ENCODE peak calls at places on chromosomes 11 and 22, in six cellular contexts. Y, C, J, U, Z and K are unnamed samples.

GRCh38 chr22:29309332-29310064 is 3.0 kb downstream of the GAS2L1 start:
- DNase-seq in Y (no peak), C (peak; percentile 91), J (no peak), U (no peak), Z (no peak), K (no peak)

GRCh38 chr11:119417726-119418540 is 5.0 kb downstream of the THY1 start:
- DNase-seq in Y (no peak), C (peak; percentile 85), J (no peak), U (no peak), Z (no peak), K (peak; percentile 47)

GRCh38 chr22:38298312-38299000 is 18.8 kb downstream of the CSNK1E start:
- DNase-seq in Y (peak; percentile 70), C (no peak), J (no peak), U (no peak), Z (no peak), K (peak; percentile 100)

GRCh38 chr11:62957147-62957546 is 27.6 kb downstream of the SLC22A6 start:
- DNase-seq in Y (no peak), C (peak; percentile 1), J (no peak), U (no peak), Z (no peak), K (no peak)

GRCh38 chr11:33259869-33260268 is 2.7 kb downstream of the HIPK3 start:
- DNase-seq in Y (no peak), C (no peak), J (no peak), U (no peak), Z (no peak), K (no peak)

GRCh38 chr11:10694481-10695239 is 1.1 kb upstream of the IRAG1 start:
- DNase-seq in Y (no peak), C (no peak), J (no peak), U (no peak), Z (no peak), K (no peak)

GRCh38 chr11:30128269-30128932 is 102.4 kb upstream of the FSHB start:
- DNase-seq in Y (no peak), C (no peak), J (no peak), U (no peak), Z (no peak), K (peak; percentile 65)

GRCh38 chr11:65932558-65932919 is 12.7 kb upstream of the TSGA10IP start:
- DNase-seq in Y (no peak), C (no peak), J (no peak), U (no peak), Z (no peak), K (peak; percentile 47)

GRCh38 chr22:44755956-44756361 is 3.6 kb downstream of the ARHGAP8 start:
- DNase-seq in Y (no peak), C (no peak), J (no peak), U (no peak), Z (no peak), K (no peak)

GRCh38 chr11:126589492-126589803 is 234.0 kb downstream of the ST3GAL4 start:
- DNase-seq in Y (no peak), C (no peak), J (no peak), U (no peak), Z (no peak), K (no peak)